ENCODE peak calls at places on chromosomes 3 and 15, in six cellular contexts. W is upper lobe of right lung, J is mammary epithelial cell, V is transverse colon, Y is Peyer's patch, I is stomach. M is an unnamed sample. For H3K9me3, the result is how much of the 10 kb centered on the place peaks cover.

GRCh38 chr15:25477816-25478215 is 39.0 kb upstream of the UBE3A start:
- DNase-seq in W (no peak), V (no peak), Y (no peak), I (no peak), J (no peak), M (no peak)

GRCh38 chr3:33954956-33955355 is 156.5 kb downstream of the PDCD6IP start:
- DNase-seq in J (no peak), Y (no peak), I (no peak), V (no peak), W (no peak), M (no peak)

GRCh38 chr3:22587446-22587845 is 615.7 kb upstream of the UBE2E2 start:
- DNase-seq in I (no peak), W (no peak), Y (no peak), V (no peak), J (no peak), M (no peak)

GRCh38 chr3:190491533-190492054 is 22.3 kb upstream of the IL1RAP start:
- DNase-seq in I (no peak), V (no peak), Y (no peak), J (peak), W (no peak), M (no peak)

GRCh38 chr15:57286446-57287127 is 89.7 kb upstream of the CGNL1 start:
- DNase-seq in W (no peak), J (no peak), I (no peak), Y (no peak), V (no peak), M (no peak)

GRCh38 chr3:140258222-140258724 is 323.3 kb downstream of the CLSTN2 start:
- DNase-seq in Y (no peak), V (no peak), W (no peak), J (no peak), I (no peak), M (no peak)

GRCh38 chr3:24382647-24383046 is 112.0 kb downstream of the THRB start:
- DNase-seq in W (no peak), I (no peak), Y (no peak), J (no peak), V (no peak), M (no peak)

GRCh38 chr15:85582719-85583089 is 202.3 kb downstream of the AKAP13 start:
- DNase-seq in W (peak), I (peak), J (no peak), V (peak), Y (peak), M (peak)

GRCh38 chr3:113602256-113602655 is 69.9 kb downstream of the SIDT1 start:
- DNase-seq in J (no peak), I (no peak), Y (no peak), W (no peak), V (no peak), M (no peak)

GRCh38 chr3:113607219-113607596 is 74.9 kb downstream of the SIDT1 start:
- DNase-seq in Y (no peak), W (no peak), I (no peak), V (no peak), J (no peak), M (no peak)

GRCh38 chr3:113602836-113603235 is 70.5 kb downstream of the SIDT1 start:
- DNase-seq in J (no peak), V (no peak), I (no peak), W (no peak), Y (no peak), M (no peak)

GRCh38 chr3:113601240-113601639 is 68.9 kb downstream of the SIDT1 start:
- DNase-seq in V (no peak), Y (no peak), W (no peak), J (no peak), I (no peak), M (no peak)

GRCh38 chr3:113606539-113607218 is 74.3 kb downstream of the SIDT1 start:
- DNase-seq in I (no peak), J (no peak), Y (no peak), W (no peak), V (peak), M (no peak)
- H3K27ac ChIP-seq in I (no peak), J (no peak), Y (no peak), W (no peak), V (no peak), M (no peak)

GRCh38 chr15:27530994-27531393 is 560.0 kb downstream of the GABRG3 start:
- DNase-seq in V (no peak), I (no peak), W (no peak), J (no peak), Y (no peak), M (no peak)
- H3K9me3 ChIP-seq in V (under half), I (under half), W (under half), J (under half), Y (under half), M (under half)

GRCh38 chr3:198030125-198030524 is 70.1 kb downstream of the LMLN start:
- DNase-seq in J (no peak), W (no peak), Y (no peak), V (no peak), I (no peak), M (no peak)

GRCh38 chr3:198032039-198032438 is 72.0 kb downstream of the LMLN start:
- DNase-seq in J (no peak), V (no peak), I (no peak), Y (no peak), W (no peak), M (no peak)

GRCh38 chr3:198030726-198031125 is 70.7 kb downstream of the LMLN start:
- DNase-seq in Y (no peak), I (no peak), W (no peak), J (no peak), V (no peak), M (no peak)

GRCh38 chr3:198028718-198029117 is 68.7 kb downstream of the LMLN start:
- DNase-seq in I (no peak), J (peak), Y (no peak), V (no peak), W (no peak), M (no peak)

GRCh38 chr3:198032445-198032936 is 72.5 kb downstream of the LMLN start:
- DNase-seq in J (no peak), I (no peak), W (no peak), V (no peak), Y (no peak), M (no peak)
- TF ChIP-seq CTCF in J (no peak), I (no peak), W (no peak), V (no peak), Y (no peak), M (no peak)

GRCh38 chr3:131402391-131403039 is 20.9 kb downstream of the NUDT16 start:
- DNase-seq in I (no peak), V (no peak), J (peak), Y (no peak), W (peak), M (no peak)
- H3K27ac ChIP-seq in I (no peak), V (no peak), J (peak), Y (no peak), W (no peak), M (no peak)

GRCh38 chr3:122031123-122031468 is 9.0 kb upstream of the ILDR1 start:
- DNase-seq in V (no peak), W (no peak), I (no peak), Y (no peak), J (no peak), M (no peak)

GRCh38 chr3:122030381-122031122 is 8.5 kb upstream of the ILDR1 start:
- DNase-seq in W (no peak), V (no peak), I (no peak), Y (no peak), J (no peak), M (no peak)

GRCh38 chr3:122033018-122033417 is 11.0 kb upstream of the ILDR1 start:
- DNase-seq in V (no peak), Y (no peak), W (no peak), I (no peak), J (no peak), M (no peak)
- H3K9me3 ChIP-seq in V (under half), Y (under half), W (under half), I (under half), J (under half), M (under half)

DNA sequence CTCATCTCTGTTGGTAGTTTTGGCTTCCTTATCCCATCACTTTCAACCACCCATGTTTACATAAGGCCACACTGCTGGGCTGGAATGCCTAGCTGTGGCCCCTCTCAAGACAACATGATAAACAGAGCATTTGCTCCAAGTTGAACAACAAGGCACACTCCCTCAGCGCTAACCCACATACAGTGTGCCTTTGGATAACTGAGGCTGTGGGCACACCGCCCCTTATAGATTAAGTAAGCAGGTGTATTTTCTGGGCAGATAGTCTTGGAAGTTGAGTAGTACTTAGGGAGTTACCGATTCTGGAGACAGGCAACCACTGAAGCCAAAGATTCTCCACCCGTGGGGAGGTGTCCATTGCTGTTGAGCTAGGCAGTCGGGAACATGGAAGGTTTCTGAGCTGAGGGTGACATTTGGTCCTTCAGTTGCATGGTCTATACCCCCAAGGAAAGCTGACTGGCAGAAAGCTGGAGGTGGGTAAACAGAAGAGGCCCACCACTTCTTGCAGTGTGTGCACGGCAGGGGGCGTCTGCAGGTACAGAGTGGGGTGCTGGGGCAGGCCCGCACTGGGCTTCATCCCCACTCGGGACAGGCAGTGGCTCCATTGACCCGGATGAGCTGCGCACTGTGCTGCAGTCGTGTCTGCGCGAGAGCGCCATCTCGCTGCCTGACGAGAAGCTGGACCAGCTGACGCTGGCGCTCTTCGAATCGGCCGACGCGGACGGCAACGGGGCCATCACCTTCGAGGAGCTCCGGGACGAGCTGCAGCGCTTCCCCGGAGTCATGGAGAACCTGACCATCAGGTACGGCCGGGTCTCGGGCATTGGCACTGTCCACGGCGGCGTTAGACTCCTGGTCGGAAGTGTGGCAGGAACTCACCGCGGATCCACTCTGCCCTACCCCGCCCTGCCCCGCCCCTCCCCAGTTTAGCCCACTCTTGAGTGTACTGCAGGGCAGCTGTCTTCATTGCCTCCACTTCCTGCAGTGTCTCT is 16.8 kb downstream of the NOX5 start:
- DNase-seq in W (peak), V (peak), J (no peak), I (peak), Y (peak), M (peak)
- TF ChIP-seq CTCF in W (peak), V (peak), J (peak), I (no peak), Y (peak), M (peak)

DNA sequence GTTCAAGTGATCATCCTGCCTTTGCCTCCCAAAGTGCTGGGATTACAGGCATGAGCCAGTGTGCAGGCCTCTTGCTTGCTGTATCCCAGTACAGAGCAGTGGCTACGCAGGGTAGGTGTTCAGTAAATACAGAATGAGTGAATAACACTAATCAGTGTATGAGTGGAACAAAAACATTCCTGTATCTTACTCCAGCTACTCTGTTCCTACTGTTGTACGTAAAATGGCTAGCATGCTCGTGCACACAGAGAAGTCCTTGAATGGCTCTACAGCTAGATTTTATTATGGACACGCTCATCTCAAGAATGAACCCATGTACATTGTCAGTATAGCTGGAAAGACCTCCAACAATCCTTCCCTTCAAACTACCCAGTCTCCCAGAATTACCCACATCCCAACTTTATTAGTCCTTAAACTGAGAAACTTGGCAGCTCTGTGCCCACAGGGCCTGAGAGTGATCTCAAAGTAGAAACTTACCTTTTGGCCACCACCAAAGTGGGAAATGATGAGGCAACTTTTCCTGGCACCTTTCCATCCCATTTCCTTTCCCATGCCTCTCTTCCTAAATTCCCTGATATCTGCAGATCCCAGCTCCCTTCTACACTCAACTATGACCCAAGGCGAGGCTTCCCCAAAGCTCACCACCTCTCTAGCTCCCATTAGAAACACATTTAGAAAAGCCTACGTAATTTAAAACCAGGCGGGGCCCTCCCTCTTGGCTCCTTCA is 272.0 kb downstream of the FOXP1 start:
- DNase-seq in J (no peak), Y (no peak), V (no peak), W (no peak), I (no peak), M (no peak)
- H3K27ac ChIP-seq in J (no peak), Y (no peak), V (peak), W (no peak), I (peak), M (no peak)

GRCh38 chr15:19984101-19984500 is 557.5 kb downstream of the GOLGA6L6 start:
- DNase-seq in W (no peak), V (no peak), J (no peak), I (no peak), Y (no peak), M (no peak)
- H3K9me3 ChIP-seq in W (under half), V (under half), J (under half), I (under half), Y (under half), M (under half)

DNA sequence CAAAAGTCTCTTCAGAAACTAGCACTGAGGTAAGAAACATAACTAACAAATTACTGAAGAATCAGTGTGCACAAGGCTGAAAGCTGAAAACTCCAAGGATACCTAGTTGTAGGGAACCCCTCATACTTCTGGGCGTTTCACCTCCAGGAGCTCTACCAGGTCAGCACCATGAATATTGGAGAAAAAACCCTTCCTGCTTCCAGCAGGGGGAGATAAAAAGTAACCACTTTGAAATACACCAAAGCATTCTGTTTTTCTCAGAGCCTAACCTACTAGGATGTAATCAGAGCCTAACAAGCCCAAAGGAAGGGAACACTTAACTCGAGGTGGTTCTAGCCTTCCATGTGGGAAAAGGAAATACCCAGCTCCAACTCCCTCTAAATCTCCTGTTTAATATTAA is 175.8 kb upstream of the MME start:
- DNase-seq in I (no peak), J (peak), Y (no peak), W (no peak), V (no peak), M (no peak)
- TF ChIP-seq CTCF in I (no peak), J (peak), Y (peak), W (peak), V (no peak), M (peak)

DNA sequence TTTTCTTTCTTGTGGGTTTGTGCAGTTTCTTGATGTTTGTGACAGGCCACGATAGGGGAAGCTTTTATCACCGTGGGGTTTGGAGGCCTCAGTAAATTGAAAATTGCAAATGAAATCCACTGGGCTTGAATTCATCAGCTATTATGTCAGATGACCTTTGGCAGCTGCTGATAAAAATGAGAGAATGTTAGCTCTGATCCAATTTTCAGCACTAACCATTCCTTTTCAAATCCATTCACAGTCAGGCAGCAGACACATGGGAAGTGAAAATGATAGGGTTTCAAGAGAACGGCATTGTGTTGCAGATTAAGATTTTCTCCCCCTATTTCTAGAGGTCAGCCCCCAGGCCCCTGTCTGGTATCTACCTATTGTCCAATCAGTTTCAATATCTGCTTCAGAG is 176.8 kb upstream of the SOX2 start:
- DNase-seq in V (no peak), Y (no peak), W (no peak), I (no peak), J (no peak), M (no peak)
- H3K27ac ChIP-seq in V (no peak), Y (no peak), W (no peak), I (no peak), J (no peak), M (no peak)